ENCODE peak calls at places on chromosomes 12 and 14, in eight cellular contexts. N is Panc1, R is mammary epithelial cell, A is nephron progenitor cell, W is HFF-Myc, F is adrenal gland, Z is astrocyte, U is pancreas. P is an unnamed sample.

GRCh38 chr14:39122330-39123138 is 8.4 kb downstream of the GEMIN2 start:
- DNase-seq in W (no peak), U (no peak), R (no peak), Z (no peak), A (no peak), N (no peak), F (no peak), P (no peak)

GRCh38 chr12:95443458-95443857 is 30.5 kb upstream of the METAP2 start:
- DNase-seq in R (no peak), F (no peak), U (no peak), N (no peak), W (no peak), A (no peak), Z (no peak), P (no peak)

GRCh38 chr12:95721320-95721719 is 69.2 kb downstream of the NTN4 start:
- DNase-seq in R (peak; percentile 71), F (no peak), A (no peak), Z (no peak), U (no peak), W (no peak), N (no peak), P (no peak)

GRCh38 chr14:77242752-77243151 is 28.3 kb downstream of the NGB start:
- DNase-seq in U (peak; percentile 20), A (no peak), F (no peak), Z (no peak), R (no peak), W (no peak), N (no peak), P (no peak)

GRCh38 chr14:72901361-72901760 is 7.5 kb upstream of the DPF3 start:
- DNase-seq in N (no peak), F (no peak), R (no peak), A (no peak), W (no peak), Z (no peak), U (no peak), P (no peak)

GRCh38 chr12:124303579-124304313 is 8.9 kb downstream of the RFLNA start:
- DNase-seq in R (no peak), A (no peak), Z (no peak), U (peak; percentile 75), F (no peak), N (no peak), W (no peak), P (no peak)

GRCh38 chr14:52043690-52044089 is 25.2 kb downstream of the NID2 start:
- DNase-seq in U (no peak), R (no peak), N (no peak), F (no peak), A (peak; percentile 59), Z (no peak), W (no peak), P (no peak)

GRCh38 chr14:91482278-91483023 is 27.7 kb downstream of the PPP4R3A start:
- DNase-seq in Z (peak; percentile 24), W (no peak), R (no peak), N (no peak), F (no peak), A (no peak), U (no peak), P (no peak)

GRCh38 chr12:12715459-12716150 is 1.6 kb upstream of the CDKN1B start:
- DNase-seq in A (no peak), N (no peak), U (no peak), F (no peak), W (no peak), Z (peak; percentile 18), R (no peak), P (no peak)

GRCh38 chr14:72517736-72518135 is 376.2 kb downstream of the DPF3 start:
- DNase-seq in U (no peak), N (no peak), Z (no peak), A (no peak), R (no peak), F (no peak), W (no peak), P (no peak)

DNA sequence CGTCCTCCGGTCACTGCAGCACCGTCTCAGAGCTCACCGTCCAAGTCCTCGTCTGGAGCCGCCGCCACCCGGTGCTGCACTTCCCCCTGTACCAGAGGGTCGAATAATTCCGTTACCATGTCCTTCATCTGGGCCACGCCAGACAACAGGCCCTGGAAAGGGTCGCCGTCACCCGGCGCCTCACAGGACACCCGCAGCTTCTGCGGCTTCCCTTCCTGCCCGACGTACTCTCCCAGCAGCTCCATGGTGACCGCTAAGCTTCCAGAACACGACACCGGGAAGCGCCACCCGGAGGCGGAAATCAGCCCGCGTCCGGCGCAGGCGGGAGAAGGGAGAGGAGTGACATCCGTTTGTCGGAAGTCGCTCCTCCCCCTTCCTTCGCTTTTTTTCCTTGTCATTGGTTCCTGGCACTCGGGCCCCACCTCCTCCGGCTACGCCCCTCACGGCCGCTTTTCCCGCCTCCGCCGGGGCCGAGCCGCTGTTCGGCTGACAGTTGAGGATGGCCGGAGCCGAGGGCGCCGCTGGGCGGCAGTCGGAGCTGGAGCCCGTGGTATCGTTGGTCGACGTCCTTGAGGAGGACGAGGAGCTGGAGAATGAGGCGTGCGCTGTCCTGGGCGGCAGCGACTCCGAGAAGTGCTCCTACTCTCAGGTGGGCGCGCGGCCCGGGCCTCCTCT is at the start of the genes GON7 and UBR7:
- DNase-seq in Z (peak; percentile 93), R (peak; percentile 97), A (peak; percentile 94), U (peak; percentile 96), W (peak; percentile 93), N (peak; percentile 84), F (peak; percentile 96), P (peak; percentile 89)
- TF ChIP-seq CTCF in Z (no peak), R (peak; percentile 39), A (no peak), U (peak; percentile 32), W (no peak), N (no peak), F (peak; percentile 15), P (peak; percentile 31)

GRCh38 chr14:75649337-75649736 is 11.3 kb downstream of the ERG28 start:
- DNase-seq in A (no peak), N (no peak), F (no peak), U (no peak), R (no peak), W (no peak), Z (no peak), P (no peak)

GRCh38 chr14:75646762-75647161 is 13.9 kb downstream of the ERG28 start:
- DNase-seq in U (no peak), A (no peak), Z (no peak), R (no peak), N (no peak), W (no peak), F (no peak), P (no peak)

GRCh38 chr14:75649773-75650172 is 10.9 kb downstream of the ERG28 start:
- DNase-seq in Z (no peak), F (no peak), N (no peak), U (no peak), R (no peak), W (no peak), A (no peak), P (no peak)

GRCh38 chr14:75647650-75648049 is 13.0 kb downstream of the ERG28 start:
- DNase-seq in W (no peak), Z (peak; percentile 24), U (no peak), R (no peak), N (no peak), F (peak; percentile 61), A (no peak), P (no peak)

DNA sequence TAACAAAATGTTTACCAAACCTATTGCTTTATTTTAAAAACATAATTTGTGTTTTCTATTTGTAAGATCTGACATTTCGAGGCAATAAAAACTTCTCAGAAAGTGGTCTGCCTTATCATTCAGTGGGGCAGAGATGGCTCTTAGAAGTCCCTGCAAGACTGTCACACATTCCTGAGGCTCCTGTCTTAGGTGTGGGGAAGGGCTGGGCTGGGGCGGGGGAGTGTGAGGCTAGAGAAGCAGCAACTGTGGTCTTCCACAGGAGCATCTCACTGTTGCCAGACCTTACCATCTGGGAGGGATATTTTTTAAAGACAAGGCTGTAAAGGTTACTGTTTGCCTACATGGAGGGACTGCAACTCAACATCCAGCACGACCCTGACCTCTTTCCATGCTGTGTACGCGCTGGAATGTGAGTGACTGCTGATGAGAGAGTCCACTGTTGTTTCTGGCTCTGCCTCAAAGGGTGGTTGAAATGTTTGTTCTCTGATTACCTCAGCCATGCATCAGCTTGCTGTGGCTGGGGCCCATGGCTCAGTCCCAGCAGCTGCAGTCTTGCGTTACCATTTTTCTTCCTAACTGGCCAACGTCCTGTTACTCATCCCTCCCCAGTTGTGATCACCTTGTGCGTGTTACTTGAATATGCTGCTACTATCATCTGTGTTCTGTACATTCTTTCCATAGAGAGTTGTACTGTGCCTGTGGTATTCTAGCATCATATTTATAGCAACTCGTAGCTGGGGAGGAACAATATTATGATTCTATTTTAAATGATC is 12.4 kb downstream of the ERG28 start:
- DNase-seq in R (peak; percentile 86), Z (peak; percentile 97), U (peak; percentile 72), A (peak; percentile 13), N (peak; percentile 92), W (peak; percentile 40), F (peak; percentile 92), P (peak; percentile 64)
- TF ChIP-seq CTCF in R (no peak), Z (no peak), U (no peak), A (no peak), N (no peak), W (no peak), F (no peak), P (no peak)

GRCh38 chr12:10389941-10390340 is at the start of gene KLRK1:
- DNase-seq in R (no peak), U (no peak), N (no peak), Z (no peak), F (no peak), A (no peak), W (no peak), P (no peak)

GRCh38 chr12:10384191-10384590 is 5.7 kb downstream of the KLRK1 start:
- DNase-seq in Z (no peak), N (no peak), W (no peak), F (no peak), A (no peak), R (no peak), U (no peak), P (no peak)

GRCh38 chr12:10392394-10392930 is 2.6 kb upstream of the KLRK1 start:
- DNase-seq in F (peak; percentile 53), N (no peak), Z (peak; percentile 90), R (peak; percentile 88), W (peak; percentile 54), U (no peak), A (no peak), P (peak; percentile 72)

GRCh38 chr12:10385181-10385613 is 4.6 kb downstream of the KLRK1 start:
- DNase-seq in R (peak; percentile 73), Z (peak; percentile 91), F (no peak), U (no peak), W (peak; percentile 27), A (no peak), N (no peak), P (no peak)

GRCh38 chr12:10388611-10389010 is 1.2 kb downstream of the KLRK1 start:
- DNase-seq in F (no peak), N (no peak), A (no peak), R (no peak), U (no peak), W (no peak), Z (no peak), P (no peak)
- TF ChIP-seq CTCF in F (no peak), N (no peak), A (no peak), R (no peak), U (no peak), W (no peak), Z (no peak), P (no peak)

DNA sequence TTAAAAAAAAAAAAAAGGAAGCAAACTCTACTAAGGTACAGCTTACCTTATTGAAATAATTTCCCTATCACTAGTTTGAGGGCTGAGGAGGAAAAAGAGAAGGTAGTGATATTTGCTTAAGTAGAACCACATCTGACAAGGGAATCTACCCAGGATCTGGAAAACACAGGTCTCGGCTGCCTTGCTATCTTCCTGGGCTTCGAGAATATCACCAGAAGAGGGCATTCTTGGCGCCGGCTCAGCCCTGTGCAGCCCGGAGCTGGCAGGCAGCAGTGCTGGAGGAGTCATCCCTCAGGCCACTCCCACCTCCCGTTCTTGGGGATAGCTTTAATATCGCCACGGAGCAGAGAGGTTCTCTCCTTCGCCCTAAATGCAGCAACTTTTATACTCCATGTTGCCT is 1181.2 kb downstream of the VRK1 start:
- DNase-seq in U (peak; percentile 87), A (peak; percentile 75), Z (peak; percentile 61), W (no peak), R (peak; percentile 70), F (peak; percentile 85), N (no peak), P (no peak)
- TF ChIP-seq CTCF in U (no peak), A (peak; percentile 47), Z (peak; percentile 33), W (no peak), R (peak; percentile 67), F (peak; percentile 37), N (peak; percentile 39), P (peak; percentile 20)